ENCODE peak calls at places on chromosomes 2 and 18, in seven cellular contexts. K, S, W, C, X, E and F are unnamed samples.

GRCh38 chr2:241645915-241646250 is 8.4 kb downstream of the ATG4B start:
- DNase-seq in K (no peak), S (no peak), W (no peak), C (no peak), X (no peak), E (no peak), F (no peak)

GRCh38 chr2:57882895-57883515 is 163.6 kb upstream of the VRK2 start:
- DNase-seq in K (no peak), S (no peak), W (no peak), C (no peak), X (no peak), E (no peak), F (no peak)

GRCh38 chr18:3236470-3236869 is 11.1 kb upstream of the MYL12A start:
- DNase-seq in K (no peak), S (no peak), W (no peak), C (no peak), X (no peak), E (no peak), F (no peak)

GRCh38 chr18:23211146-23211545 is 75.9 kb downstream of the CABLES1 start:
- DNase-seq in K (no peak), S (no peak), W (no peak), C (no peak), X (no peak), E (no peak), F (no peak)

GRCh38 chr2:1605102-1605501 is 139.2 kb downstream of the PXDN start:
- DNase-seq in K (no peak), S (no peak), W (no peak), C (peak; percentile 72), X (peak; percentile 80), E (no peak), F (no peak)

GRCh38 chr2:158818511-158818910 is 23.4 kb downstream of the DAPL1 start:
- DNase-seq in K (no peak), S (no peak), W (no peak), C (no peak), X (no peak), E (no peak), F (peak; percentile 31)

GRCh38 chr2:241432824-241433448 is 75.4 kb downstream of the STK25 start:
- DNase-seq in K (no peak), S (no peak), W (peak; percentile 94), C (no peak), X (no peak), E (no peak), F (no peak)

GRCh38 chr18:12657849-12658829 is at the start of gene SPIRE1:
- DNase-seq in K (peak; percentile 82), S (peak; percentile 72), W (peak; percentile 29), C (peak; percentile 86), X (peak; percentile 93), E (peak; percentile 70), F (peak; percentile 76)

GRCh38 chr2:199806179-199806578 is 44.8 kb downstream of the FTCDNL1 start:
- DNase-seq in K (no peak), S (no peak), W (no peak), C (no peak), X (no peak), E (no peak), F (no peak)

GRCh38 chr2:144358531-144358930 is 161.4 kb downstream of the ZEB2 start:
- DNase-seq in K (no peak), S (no peak), W (no peak), C (no peak), X (no peak), E (no peak), F (no peak)

GRCh38 chr2:43224571-43225092 is 1.8 kb downstream of the ZFP36L2 start:
- DNase-seq in K (peak; percentile 28), S (no peak), W (no peak), C (peak; percentile 74), X (peak; percentile 61), E (no peak), F (no peak)

GRCh38 chr2:6665093-6665721 is 200.5 kb downstream of the CMPK2 start:
- DNase-seq in K (no peak), S (no peak), W (no peak), C (no peak), X (no peak), E (no peak), F (no peak)
- H3K4me1 ChIP-seq in K (no peaks in the 10 kb centered on the region), S (no peaks in the 10 kb centered on the region), W (no peaks in the 10 kb centered on the region), C (no peaks in the 10 kb centered on the region), X (no peaks in the 10 kb centered on the region), E (no peaks in the 10 kb centered on the region), F (no peaks in the 10 kb centered on the region)

GRCh38 chr2:84640386-84640785 is 124.1 kb downstream of the DNAH6 start:
- DNase-seq in K (no peak), S (no peak), W (no peak), C (no peak), X (no peak), E (no peak), F (no peak)
- TF ChIP-seq EP300 in K (no peak), S (no peak), W (no peak), C (no peak), X (no peak), E (no peak), F (no peak)

DNA sequence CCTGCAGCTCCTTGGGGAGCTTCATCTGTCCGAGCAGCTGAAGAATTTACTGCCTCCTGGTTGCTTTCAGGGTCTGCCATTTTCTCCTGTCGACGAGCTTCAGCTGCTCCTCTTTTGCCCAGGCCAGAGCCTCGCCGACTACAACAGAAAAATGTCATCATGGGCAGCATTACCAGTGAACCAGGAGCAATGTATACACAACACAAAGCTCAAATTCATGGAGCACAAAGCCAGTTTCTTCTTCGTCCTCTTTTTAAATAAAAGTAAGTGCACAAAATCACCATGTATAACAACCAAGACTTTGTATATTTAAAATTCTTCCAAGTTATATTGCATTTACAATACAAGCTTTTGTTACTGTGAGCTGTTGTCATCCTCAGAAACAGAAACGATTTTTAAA is 85.0 kb downstream of the TRIP12 start:
- DNase-seq in K (no peak), S (no peak), W (no peak), C (no peak), X (no peak), E (no peak), F (no peak)
- TF ChIP-seq POLR2AphosphoS5 in K (no peak), S (no peak), W (no peak), C (no peak), X (no peak), E (no peak), F (no peak)

GRCh38 chr2:218832081-218832480 is 478 bp upstream of the PRKAG3 start:
- DNase-seq in K (no peak), S (no peak), W (no peak), C (no peak), X (no peak), E (no peak), F (no peak)

GRCh38 chr2:218832520-218832919 is 917 bp upstream of the PRKAG3 start:
- DNase-seq in K (no peak), S (no peak), W (no peak), C (no peak), X (no peak), E (no peak), F (no peak)

GRCh38 chr2:218834685-218835084 is 3.1 kb upstream of the PRKAG3 start:
- DNase-seq in K (no peak), S (no peak), W (no peak), C (peak; percentile 18), X (no peak), E (no peak), F (no peak)

GRCh38 chr2:218831378-218831990 is at the start of gene PRKAG3:
- DNase-seq in K (no peak), S (no peak), W (no peak), C (no peak), X (no peak), E (no peak), F (no peak)

GRCh38 chr2:218833023-218833609 is 1.5 kb upstream of the PRKAG3 start:
- DNase-seq in K (no peak), S (no peak), W (no peak), C (peak; percentile 8), X (no peak), E (no peak), F (no peak)
- H3K4me1 ChIP-seq in K (peaks cover 10% of the 10 kb centered on the region), S (peaks cover 36% of the 10 kb centered on the region), W (peaks cover 33% of the 10 kb centered on the region), C (no peaks in the 10 kb centered on the region), X (peaks cover 9% of the 10 kb centered on the region), E (no peaks in the 10 kb centered on the region), F (no peaks in the 10 kb centered on the region)

DNA sequence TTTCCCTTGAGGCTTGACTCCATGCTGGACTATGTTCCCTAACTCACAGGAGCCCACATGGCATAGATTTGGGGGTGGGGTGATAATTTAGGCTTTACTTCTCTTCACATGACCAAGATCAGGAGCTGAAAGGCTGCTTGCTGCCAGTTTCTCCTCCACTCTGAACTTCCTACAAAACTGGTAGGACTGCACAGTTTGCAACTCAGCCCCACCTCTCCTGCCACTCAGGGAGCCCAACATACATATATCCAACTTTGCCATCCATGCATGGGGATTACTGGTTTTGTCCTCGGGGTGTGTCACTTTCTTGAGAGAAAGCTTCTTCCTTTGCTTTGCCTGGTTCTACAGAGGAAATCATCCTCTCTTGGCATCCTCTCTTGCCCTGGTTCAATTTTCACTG is 14.1 kb downstream of the INO80D start:
- DNase-seq in K (no peak), S (no peak), W (no peak), C (no peak), X (no peak), E (no peak), F (no peak)
- TF ChIP-seq EP300 in K (no peak), S (no peak), W (no peak), C (no peak), X (no peak), E (no peak), F (no peak)